ENCODE peak calls at places on chromosome 21, in eight cellular contexts. One of them, this sample, is unnamed.

GRCh38 chr21:42187976-42188653 is 30.8 kb upstream of the ABCG1 start:
- DNase-seq in right lobe of liver: no peak
- DNase-seq in activated T-helper 1 cell treated with Interleukin-2 at 50 U/mL for 16 hours: peak
- DNase-seq in endothelial cell of umbilical vein: no peak
- DNase-seq in lower lobe of right lung: peak
- DNase-seq in G401: no peak
- DNase-seq in ELR: peak
- DNase-seq in adrenal gland: peak
- DNase-seq in this sample: no peak

GRCh38 chr21:45981641-45982255 is at the start of gene COL6A1:
- DNase-seq in right lobe of liver: peak
- DNase-seq in activated T-helper 1 cell treated with Interleukin-2 at 50 U/mL for 16 hours: no peak
- DNase-seq in endothelial cell of umbilical vein: peak
- DNase-seq in lower lobe of right lung: peak
- DNase-seq in G401: no peak
- DNase-seq in ELR: peak
- DNase-seq in adrenal gland: peak
- DNase-seq in this sample: peak

GRCh38 chr21:42159560-42160110 is 59.3 kb upstream of the ABCG1 start:
- DNase-seq in right lobe of liver: no peak
- DNase-seq in activated T-helper 1 cell treated with Interleukin-2 at 50 U/mL for 16 hours: no peak
- DNase-seq in endothelial cell of umbilical vein: no peak
- DNase-seq in lower lobe of right lung: no peak
- DNase-seq in G401: no peak
- DNase-seq in ELR: no peak
- DNase-seq in adrenal gland: no peak
- DNase-seq in this sample: no peak

GRCh38 chr21:29601072-29601471 is 302.4 kb downstream of the BACH1 start:
- DNase-seq in right lobe of liver: no peak
- DNase-seq in activated T-helper 1 cell treated with Interleukin-2 at 50 U/mL for 16 hours: no peak
- DNase-seq in endothelial cell of umbilical vein: no peak
- DNase-seq in lower lobe of right lung: no peak
- DNase-seq in G401: no peak
- DNase-seq in ELR: no peak
- DNase-seq in adrenal gland: no peak
- DNase-seq in this sample: no peak

GRCh38 chr21:37358392-37358791 is 8.2 kb upstream of the DYRK1A start:
- DNase-seq in right lobe of liver: no peak
- DNase-seq in activated T-helper 1 cell treated with Interleukin-2 at 50 U/mL for 16 hours: no peak
- DNase-seq in endothelial cell of umbilical vein: peak
- DNase-seq in lower lobe of right lung: no peak
- DNase-seq in G401: no peak
- DNase-seq in ELR: no peak
- DNase-seq in adrenal gland: no peak
- DNase-seq in this sample: no peak

GRCh38 chr21:36337099-36337509 is 17.1 kb downstream of the MORC3 start:
- DNase-seq in right lobe of liver: no peak
- DNase-seq in activated T-helper 1 cell treated with Interleukin-2 at 50 U/mL for 16 hours: no peak
- DNase-seq in endothelial cell of umbilical vein: no peak
- DNase-seq in lower lobe of right lung: no peak
- DNase-seq in G401: no peak
- DNase-seq in ELR: peak
- DNase-seq in adrenal gland: no peak
- DNase-seq in this sample: no peak

GRCh38 chr21:33011462-33011861 is 14.3 kb upstream of the OLIG2 start:
- DNase-seq in right lobe of liver: no peak
- DNase-seq in activated T-helper 1 cell treated with Interleukin-2 at 50 U/mL for 16 hours: no peak
- DNase-seq in endothelial cell of umbilical vein: no peak
- DNase-seq in lower lobe of right lung: no peak
- DNase-seq in G401: no peak
- DNase-seq in ELR: peak
- DNase-seq in adrenal gland: peak
- DNase-seq in this sample: no peak

GRCh38 chr21:28091500-28091899 is 901.2 kb downstream of the LTN1 start:
- DNase-seq in right lobe of liver: no peak
- DNase-seq in activated T-helper 1 cell treated with Interleukin-2 at 50 U/mL for 16 hours: no peak
- DNase-seq in endothelial cell of umbilical vein: no peak
- DNase-seq in lower lobe of right lung: no peak
- DNase-seq in G401: no peak
- DNase-seq in ELR: no peak
- DNase-seq in adrenal gland: no peak
- DNase-seq in this sample: no peak

GRCh38 chr21:38834725-38835124 is 29.0 kb downstream of the ETS2 start:
- DNase-seq in right lobe of liver: peak
- DNase-seq in activated T-helper 1 cell treated with Interleukin-2 at 50 U/mL for 16 hours: no peak
- DNase-seq in endothelial cell of umbilical vein: no peak
- DNase-seq in lower lobe of right lung: no peak
- DNase-seq in G401: no peak
- DNase-seq in ELR: no peak
- DNase-seq in adrenal gland: no peak
- DNase-seq in this sample: no peak

GRCh38 chr21:38910390-38911008 is 104.8 kb downstream of the ETS2 start:
- DNase-seq in right lobe of liver: no peak
- DNase-seq in activated T-helper 1 cell treated with Interleukin-2 at 50 U/mL for 16 hours: no peak
- DNase-seq in endothelial cell of umbilical vein: no peak
- DNase-seq in lower lobe of right lung: no peak
- DNase-seq in G401: no peak
- DNase-seq in ELR: peak
- DNase-seq in adrenal gland: peak
- DNase-seq in this sample: peak

GRCh38 chr21:45330075-45330781 is 42.5 kb upstream of the POFUT2 start:
- DNase-seq in right lobe of liver: peak
- DNase-seq in activated T-helper 1 cell treated with Interleukin-2 at 50 U/mL for 16 hours: no peak
- DNase-seq in endothelial cell of umbilical vein: no peak
- DNase-seq in lower lobe of right lung: peak
- DNase-seq in G401: peak
- DNase-seq in ELR: peak
- DNase-seq in adrenal gland: no peak
- DNase-seq in this sample: peak

GRCh38 chr21:36516271-36516670 is 36.3 kb upstream of the CLDN14 start:
- DNase-seq in right lobe of liver: no peak
- DNase-seq in activated T-helper 1 cell treated with Interleukin-2 at 50 U/mL for 16 hours: no peak
- DNase-seq in endothelial cell of umbilical vein: no peak
- DNase-seq in lower lobe of right lung: no peak
- DNase-seq in G401: no peak
- DNase-seq in ELR: no peak
- DNase-seq in adrenal gland: no peak
- DNase-seq in this sample: no peak

GRCh38 chr21:25426580-25426979 is 180.7 kb downstream of the MRPL39 start:
- DNase-seq in right lobe of liver: no peak
- DNase-seq in activated T-helper 1 cell treated with Interleukin-2 at 50 U/mL for 16 hours: no peak
- DNase-seq in endothelial cell of umbilical vein: no peak
- DNase-seq in lower lobe of right lung: no peak
- DNase-seq in G401: no peak
- DNase-seq in ELR: no peak
- DNase-seq in adrenal gland: no peak
- DNase-seq in this sample: no peak

This sample was measured in left lobe of liver.